ENCODE peak calls at places on chromosome 1, in eight cellular contexts. B is CD8-positive, alpha-beta T cell; M is CD8-positive, alpha-beta memory T cell; F is GM23338; Y is heart right ventricle; J is pancreas; S is tibial artery; G is transverse colon. V is an unnamed sample.

GRCh38 chr1:225857256-225857655 is 24.9 kb downstream of the TMEM63A start:
- DNase-seq in B (no peak), M (no peak), F (no peak), Y (no peak), J (no peak), S (no peak), G (no peak), V (peak)

GRCh38 chr1:9275567-9276034 is 17.1 kb upstream of the SPSB1 start:
- DNase-seq in B (peak), M (peak), F (no peak), Y (no peak), J (no peak), S (peak), G (peak), V (no peak)

GRCh38 chr1:112079446-112079845 is 90.0 kb upstream of the KCND3 start:
- DNase-seq in B (no peak), M (no peak), F (no peak), Y (no peak), J (no peak), S (no peak), G (no peak), V (no peak)

GRCh38 chr1:214857716-214858115 is 224.8 kb upstream of the KCNK2 start:
- DNase-seq in B (no peak), M (no peak), F (no peak), Y (no peak), J (no peak), S (no peak), G (no peak), V (no peak)

GRCh38 chr1:15362737-15363128 is 47.0 kb upstream of the EFHD2 start:
- DNase-seq in B (no peak), M (no peak), F (no peak), Y (no peak), J (no peak), S (no peak), G (no peak), V (no peak)

GRCh38 chr1:199901341-199901740 is 126.2 kb upstream of the NR5A2 start:
- DNase-seq in B (no peak), M (no peak), F (no peak), Y (no peak), J (no peak), S (no peak), G (no peak), V (no peak)

GRCh38 chr1:2602311-2602835 is 15.8 kb downstream of the PRXL2B start:
- DNase-seq in B (no peak), M (no peak), F (no peak), Y (no peak), J (no peak), S (no peak), G (no peak), V (no peak)

GRCh38 chr1:113046569-113046968 is 26.4 kb upstream of the LRIG2 start:
- DNase-seq in B (no peak), M (no peak), F (no peak), Y (no peak), J (no peak), S (no peak), G (no peak), V (no peak)

GRCh38 chr1:33306561-33307493 is 14.1 kb downstream of the A3GALT2 start:
- DNase-seq in B (no peak), M (no peak), F (peak), Y (no peak), J (no peak), S (no peak), G (no peak), V (no peak)

GRCh38 chr1:168136709-168137514 is at the start of gene GPR161:
- DNase-seq in B (no peak), M (no peak), F (peak), Y (peak), J (peak), S (peak), G (peak), V (peak)

GRCh38 chr1:183126000-183126366 is 60.1 kb upstream of the LAMC2 start:
- DNase-seq in B (no peak), M (no peak), F (no peak), Y (no peak), J (no peak), S (no peak), G (no peak), V (no peak)

GRCh38 chr1:234062166-234062565 is 157.7 kb downstream of the SLC35F3 start:
- DNase-seq in B (no peak), M (no peak), F (no peak), Y (no peak), J (no peak), S (no peak), G (no peak), V (no peak)

GRCh38 chr1:211928222-211928856 is 97.8 kb upstream of the LPGAT1 start:
- DNase-seq in B (no peak), M (no peak), F (peak), Y (no peak), J (no peak), S (no peak), G (no peak), V (no peak)

GRCh38 chr1:13807213-13807612 is 107.2 kb downstream of the PRDM2 start:
- DNase-seq in B (no peak), M (no peak), F (peak), Y (no peak), J (peak), S (no peak), G (peak), V (no peak)

GRCh38 chr1:233269656-233270055 is 25.9 kb downstream of the PCNX2 start:
- DNase-seq in B (no peak), M (no peak), F (no peak), Y (no peak), J (no peak), S (no peak), G (no peak), V (no peak)

GRCh38 chr1:2084306-2084705 is 34.1 kb downstream of the PRKCZ start:
- DNase-seq in B (no peak), M (no peak), F (no peak), Y (no peak), J (no peak), S (no peak), G (no peak), V (peak)

GRCh38 chr1:28887418-28887834 is 26.9 kb upstream of the EPB41 start:
- DNase-seq in B (peak), M (peak), F (peak), Y (no peak), J (peak), S (no peak), G (peak), V (peak)

GRCh38 chr1:181737056-181737455 is 253.7 kb downstream of the CACNA1E start:
- DNase-seq in B (no peak), M (no peak), F (peak), Y (no peak), J (no peak), S (no peak), G (no peak), V (no peak)

GRCh38 chr1:26700711-26701110 is 4.9 kb downstream of the ARID1A start:
- DNase-seq in B (no peak), M (no peak), F (no peak), Y (no peak), J (no peak), S (no peak), G (no peak), V (no peak)

GRCh38 chr1:113895084-113895483 is 7.7 kb upstream of the BCL2L15 start:
- DNase-seq in B (no peak), M (no peak), F (no peak), Y (no peak), J (no peak), S (no peak), G (no peak), V (no peak)

GRCh38 chr1:244614113-244614836 is 38.7 kb upstream of the DESI2 start:
- DNase-seq in B (no peak), M (no peak), F (no peak), Y (no peak), J (peak), S (no peak), G (peak), V (no peak)

GRCh38 chr1:118136511-118136937 is 48.5 kb downstream of the SPAG17 start:
- DNase-seq in B (no peak), M (no peak), F (no peak), Y (no peak), J (no peak), S (no peak), G (no peak), V (no peak)

GRCh38 chr1:100038401-100039306 is 68.9 kb downstream of the SLC35A3 start:
- DNase-seq in B (peak), M (peak), F (peak), Y (peak), J (peak), S (peak), G (peak), V (no peak)

GRCh38 chr1:98327151-98327918 is 334.2 kb upstream of the SNX7 start:
- DNase-seq in B (no peak), M (no peak), F (no peak), Y (no peak), J (no peak), S (no peak), G (no peak), V (no peak)

GRCh38 chr1:25053576-25054075 is 123.5 kb upstream of the RUNX3 start:
- DNase-seq in B (no peak), M (no peak), F (no peak), Y (no peak), J (no peak), S (no peak), G (no peak), V (no peak)

GRCh38 chr1:206949641-206950040 is 3.4 kb upstream of the PIGR start:
- DNase-seq in B (no peak), M (no peak), F (no peak), Y (no peak), J (no peak), S (no peak), G (no peak), V (no peak)

GRCh38 chr1:242055921-242056320 is 57.0 kb upstream of the MAP1LC3C start:
- DNase-seq in B (no peak), M (no peak), F (no peak), Y (no peak), J (no peak), S (no peak), G (no peak), V (no peak)

GRCh38 chr1:156421062-156421938 is 52.3 kb downstream of the RHBG start:
- DNase-seq in B (peak), M (peak), F (peak), Y (peak), J (peak), S (peak), G (peak), V (peak)

GRCh38 chr1:194296201-194296600 is 1109.8 kb upstream of the B3GALT2 start:
- DNase-seq in B (no peak), M (no peak), F (no peak), Y (no peak), J (no peak), S (no peak), G (no peak), V (no peak)

GRCh38 chr1:43932786-43933385 is 715 bp upstream of the ARTN start:
- DNase-seq in B (no peak), M (no peak), F (no peak), Y (no peak), J (no peak), S (no peak), G (no peak), V (no peak)

GRCh38 chr1:94600556-94600955 is 59.0 kb upstream of the F3 start:
- DNase-seq in B (no peak), M (no peak), F (no peak), Y (no peak), J (no peak), S (no peak), G (no peak), V (no peak)

GRCh38 chr1:14413809-14414208 is 184.7 kb upstream of the KAZN start:
- DNase-seq in B (no peak), M (no peak), F (no peak), Y (no peak), J (no peak), S (no peak), G (no peak), V (peak)

GRCh38 chr1:115837762-115838421 is 3.0 kb downstream of the NHLH2 start:
- DNase-seq in B (no peak), M (no peak), F (peak), Y (no peak), J (no peak), S (no peak), G (no peak), V (no peak)

GRCh38 chr1:207424570-207425131 is 29.5 kb upstream of the CR2 start:
- DNase-seq in B (no peak), M (no peak), F (peak), Y (no peak), J (no peak), S (no peak), G (no peak), V (no peak)

GRCh38 chr1:26373281-26373680 is 731 bp upstream of the ZNF683 start:
- DNase-seq in B (peak), M (peak), F (no peak), Y (no peak), J (no peak), S (no peak), G (no peak), V (no peak)

GRCh38 chr1:89953072-89953626 is 41.8 kb upstream of the ZNF326 start:
- DNase-seq in B (no peak), M (no peak), F (peak), Y (no peak), J (no peak), S (no peak), G (peak), V (no peak)

GRCh38 chr1:234882898-234883297 is 245.7 kb downstream of the TOMM20 start:
- DNase-seq in B (no peak), M (no peak), F (no peak), Y (no peak), J (no peak), S (no peak), G (no peak), V (no peak)

GRCh38 chr1:170445096-170445495 is 86.9 kb upstream of the GORAB start:
- DNase-seq in B (no peak), M (no peak), F (no peak), Y (no peak), J (no peak), S (no peak), G (no peak), V (no peak)

GRCh38 chr1:247681288-247681897 is 1.9 kb upstream of the OR13G1 start:
- DNase-seq in B (no peak), M (no peak), F (peak), Y (peak), J (peak), S (peak), G (peak), V (no peak)

GRCh38 chr1:206583461-206584264 is 28.6 kb downstream of the EIF2D start:
- DNase-seq in B (peak), M (peak), F (peak), Y (peak), J (peak), S (peak), G (peak), V (peak)

GRCh38 chr1:47787560-47787959 is 209.6 kb downstream of the TRABD2B start:
- DNase-seq in B (no peak), M (no peak), F (no peak), Y (no peak), J (no peak), S (no peak), G (no peak), V (no peak)
- H3K27ac ChIP-seq in B (no peak), M (no peak), F (no peak), Y (no peak), J (no peak), S (peak), G (no peak), V (no peak)

GRCh38 chr1:107936498-107937481 is 28.2 kb downstream of the VAV3 start:
- DNase-seq in B (peak), M (peak), F (peak), Y (peak), J (peak), S (peak), G (peak), V (no peak)
- H3K27ac ChIP-seq in B (peak), M (no peak), F (peak), Y (peak), J (no peak), S (no peak), G (no peak), V (no peak)

DNA sequence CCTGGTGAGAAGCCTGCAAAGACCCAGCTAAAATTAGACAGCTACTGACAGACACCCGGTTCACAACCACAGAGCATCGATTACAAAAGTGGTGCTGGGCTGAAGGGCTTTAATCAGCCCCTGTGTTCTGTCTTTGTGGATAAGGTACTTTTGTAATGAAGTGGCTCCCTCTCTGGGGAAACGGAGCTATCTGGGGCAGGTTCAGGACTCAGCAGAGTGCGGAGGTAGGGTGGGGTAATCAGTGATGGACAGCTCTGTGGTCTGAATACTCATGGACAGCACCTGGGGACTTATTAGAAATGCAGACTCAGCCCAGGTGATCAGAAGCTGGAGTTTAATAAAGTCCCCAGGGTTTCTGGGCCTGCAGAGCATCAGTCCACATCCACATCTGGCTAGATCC is 152.0 kb downstream of the MATN1 start:
- DNase-seq in B (no peak), M (no peak), F (no peak), Y (no peak), J (no peak), S (no peak), G (no peak), V (no peak)
- H3K27ac ChIP-seq in B (no peak), M (no peak), F (no peak), Y (no peak), J (no peak), S (no peak), G (no peak), V (no peak)

DNA sequence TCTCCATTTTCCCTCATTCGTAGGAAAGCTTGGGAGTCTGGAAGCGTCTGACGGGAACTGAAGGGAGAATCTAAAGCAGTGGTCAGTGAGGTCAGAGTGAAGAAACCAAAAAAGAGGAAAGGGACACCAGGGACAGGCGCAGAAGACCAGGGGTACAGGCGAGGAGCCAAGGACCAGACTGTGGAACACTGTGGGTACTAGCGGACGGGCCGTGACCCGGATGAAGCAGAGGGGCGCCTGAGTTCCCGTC is 164 bp upstream of the MTX1 start:
- DNase-seq in B (no peak), M (no peak), F (no peak), Y (no peak), J (no peak), S (no peak), G (no peak), V (no peak)
- H3K27ac ChIP-seq in B (peak), M (peak), F (peak), Y (peak), J (peak), S (peak), G (peak), V (peak)

DNA sequence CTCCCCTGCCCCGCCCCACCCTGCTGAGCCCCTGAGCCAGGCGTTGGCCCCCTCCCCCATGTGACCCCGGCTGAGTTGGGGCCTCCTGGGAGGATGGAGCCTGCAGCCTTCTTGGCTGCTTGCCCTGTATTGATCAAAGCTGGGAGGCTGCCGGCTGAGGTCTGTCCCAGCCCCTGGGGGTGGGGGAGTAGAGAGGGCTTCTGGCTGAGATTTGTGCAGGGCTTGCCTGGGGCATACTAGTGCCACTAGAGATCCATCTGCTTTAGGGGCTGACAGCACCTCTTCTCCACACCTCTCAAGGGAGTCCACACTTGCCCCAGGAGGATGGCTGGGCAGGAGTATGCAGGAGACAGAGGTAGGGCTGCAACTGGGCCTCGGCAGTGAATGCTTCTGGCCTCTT is 53.5 kb upstream of the SSBP3 start:
- DNase-seq in B (no peak), M (no peak), F (no peak), Y (no peak), J (no peak), S (no peak), G (no peak), V (no peak)
- H3K27ac ChIP-seq in B (peak), M (no peak), F (no peak), Y (no peak), J (no peak), S (no peak), G (no peak), V (no peak)

GRCh38 chr1:52852854-52853253 is 10.3 kb downstream of the ZYG11A start:
- DNase-seq in B (no peak), M (no peak), F (no peak), Y (no peak), J (no peak), S (no peak), G (no peak), V (no peak)

GRCh38 chr1:52850951-52851350 is 8.4 kb downstream of the ZYG11A start:
- DNase-seq in B (no peak), M (no peak), F (no peak), Y (no peak), J (no peak), S (no peak), G (no peak), V (no peak)

GRCh38 chr1:52857443-52857842 is 14.9 kb downstream of the ZYG11A start:
- DNase-seq in B (no peak), M (no peak), F (no peak), Y (no peak), J (no peak), S (no peak), G (no peak), V (no peak)

GRCh38 chr1:52856026-52856425 is 13.5 kb downstream of the ZYG11A start:
- DNase-seq in B (no peak), M (no peak), F (peak), Y (no peak), J (no peak), S (no peak), G (no peak), V (no peak)

GRCh38 chr1:52855584-52855983 is 13.0 kb downstream of the ZYG11A start:
- DNase-seq in B (no peak), M (no peak), F (no peak), Y (no peak), J (no peak), S (no peak), G (no peak), V (no peak)
- H3K27ac ChIP-seq in B (no peak), M (no peak), F (no peak), Y (no peak), J (no peak), S (no peak), G (no peak), V (no peak)

V was measured in substantia nigra.